ENCODE peak calls at places on chromosomes 5 and 9, in seven cellular contexts. H is right lobe of liver, B is IMR-90, Z is left ventricle myocardium inferior, X is adrenal gland, W is sigmoid colon, P is left lung. N is an unnamed sample. For H3K36me3, the result is how much of the 10 kb centered on the place peaks cover.

GRCh38 chr5:180090769-180091546 is 19.4 kb upstream of the RNF130 start:
- DNase-seq in Z (no peak), B (peak), H (peak), X (peak), P (no peak), W (no peak), N (peak)

GRCh38 chr5:84191296-84191695 is 193.4 kb downstream of the EDIL3 start:
- DNase-seq in Z (no peak), B (peak), W (no peak), P (no peak), X (no peak), H (no peak), N (peak)

GRCh38 chr5:35974570-35974969 is 16.6 kb downstream of the UGT3A1 start:
- DNase-seq in W (no peak), Z (no peak), H (no peak), B (no peak), P (no peak), X (no peak), N (no peak)

GRCh38 chr9:121302341-121302740 is 34.4 kb downstream of the GSN start:
- DNase-seq in W (peak), X (no peak), Z (no peak), P (no peak), H (no peak), B (no peak), N (no peak)

GRCh38 chr5:31990701-31991110 is 183.4 kb downstream of the GOLPH3 start:
- DNase-seq in X (no peak), W (no peak), H (no peak), P (no peak), B (no peak), Z (no peak), N (no peak)

GRCh38 chr9:29311221-29311620 is 1737.9 kb upstream of the C9orf72 start:
- DNase-seq in Z (no peak), X (no peak), W (no peak), P (no peak), H (no peak), B (no peak), N (no peak)

GRCh38 chr5:122656107-122656506 is 118.8 kb upstream of the SNX2 start:
- DNase-seq in W (no peak), Z (no peak), P (no peak), B (no peak), H (no peak), X (no peak), N (no peak)

GRCh38 chr9:82140471-82140870 is 151.9 kb downstream of the SPATA31D1 start:
- DNase-seq in B (no peak), Z (no peak), P (no peak), X (peak), H (no peak), W (no peak), N (no peak)

GRCh38 chr9:117555964-117556629 is 141.2 kb upstream of the ASTN2 start:
- DNase-seq in Z (peak), X (peak), B (no peak), P (peak), H (peak), W (no peak), N (peak)

GRCh38 chr9:109248133-109248581 is 72.7 kb downstream of the EPB41L4B start:
- DNase-seq in H (peak), P (no peak), W (no peak), X (peak), Z (no peak), B (peak), N (peak)

GRCh38 chr9:78903581-78903980 is 606.7 kb downstream of the PSAT1 start:
- DNase-seq in X (no peak), P (no peak), Z (no peak), B (peak), H (no peak), W (no peak), N (no peak)

GRCh38 chr5:102959055-102959454 is 160.9 kb downstream of the GIN1 start:
- DNase-seq in X (no peak), Z (no peak), B (peak), W (no peak), P (no peak), H (no peak), N (peak)

GRCh38 chr5:69212022-69212421 is 22.6 kb downstream of the CENPH start:
- DNase-seq in B (no peak), W (no peak), P (no peak), X (no peak), H (no peak), Z (no peak), N (no peak)

GRCh38 chr5:74864823-74865222 is 1.4 kb downstream of the FAM169A start:
- DNase-seq in X (no peak), W (no peak), Z (no peak), P (no peak), B (no peak), H (peak), N (no peak)

GRCh38 chr9:5870691-5871090 is 20.0 kb upstream of the MLANA start:
- DNase-seq in B (no peak), X (peak), W (no peak), Z (peak), P (no peak), H (no peak), N (peak)

GRCh38 chr5:172797800-172798199 is 26.8 kb upstream of the DUSP1 start:
- DNase-seq in Z (no peak), W (peak), P (no peak), H (no peak), B (no peak), X (no peak), N (no peak)

GRCh38 chr5:42718591-42718990 is 38.0 kb upstream of the CCDC152 start:
- DNase-seq in W (no peak), H (no peak), B (no peak), P (no peak), X (no peak), Z (no peak), N (peak)

GRCh38 chr5:169011009-169011408 is 289.9 kb downstream of the SLIT3 start:
- DNase-seq in W (no peak), P (no peak), X (no peak), H (no peak), B (no peak), Z (no peak), N (no peak)

GRCh38 chr5:102753889-102754498 is 1.1 kb upstream of the PAM start:
- DNase-seq in H (no peak), Z (no peak), W (no peak), B (no peak), X (no peak), P (peak), N (no peak)

GRCh38 chr5:26326153-26326759 is 712.1 kb downstream of the CDH9 start:
- DNase-seq in Z (no peak), H (no peak), B (no peak), X (no peak), W (no peak), P (peak), N (no peak)

GRCh38 chr9:92668746-92669526 is 995 bp downstream of the IPPK start:
- DNase-seq in X (peak), H (no peak), W (no peak), P (no peak), Z (peak), B (peak), N (peak)

GRCh38 chr5:90506221-90506620 is 23.2 kb downstream of the LYSMD3 start:
- DNase-seq in X (no peak), H (no peak), B (no peak), Z (no peak), W (no peak), P (no peak), N (no peak)

GRCh38 chr5:78677777-78678668 is 29.5 kb upstream of the LHFPL2 start:
- DNase-seq in H (no peak), B (peak), Z (peak), X (peak), W (peak), P (no peak), N (peak)

GRCh38 chr5:134462761-134463160 is 51.1 kb upstream of the CDKN2AIPNL start:
- DNase-seq in X (no peak), B (no peak), Z (no peak), W (no peak), H (peak), P (no peak), N (no peak)
- TF ChIP-seq CTCF in X (no peak), B (no peak), Z (no peak), W (no peak), H (no peak), P (no peak), N (peak)

DNA sequence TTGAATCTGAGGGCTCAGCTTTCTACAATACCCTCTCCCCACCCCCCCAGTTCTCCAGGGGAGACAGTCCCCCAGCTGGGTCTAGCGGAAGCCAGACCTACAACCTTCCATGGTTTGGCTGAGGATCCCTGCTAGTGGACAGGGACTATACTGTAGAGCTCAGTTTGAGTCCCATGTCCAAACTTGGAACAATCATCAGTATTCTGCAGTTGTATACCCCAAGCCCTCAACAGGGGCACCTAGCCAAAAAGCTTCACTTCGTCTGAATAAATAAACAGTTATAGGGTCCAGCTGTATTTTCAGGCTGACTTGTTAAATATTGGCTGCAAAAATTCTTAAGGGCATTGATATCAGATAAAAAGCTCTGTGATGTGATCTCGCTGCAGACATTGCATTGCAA is 15.4 kb upstream of the C9 start:
- DNase-seq in X (no peak), W (no peak), B (peak), P (no peak), H (no peak), Z (no peak), N (no peak)
- H3K36me3 ChIP-seq in X (under half), W (under half), B (half or more), P (half or more), H (under half), Z (half or more), N (half or more)

DNA sequence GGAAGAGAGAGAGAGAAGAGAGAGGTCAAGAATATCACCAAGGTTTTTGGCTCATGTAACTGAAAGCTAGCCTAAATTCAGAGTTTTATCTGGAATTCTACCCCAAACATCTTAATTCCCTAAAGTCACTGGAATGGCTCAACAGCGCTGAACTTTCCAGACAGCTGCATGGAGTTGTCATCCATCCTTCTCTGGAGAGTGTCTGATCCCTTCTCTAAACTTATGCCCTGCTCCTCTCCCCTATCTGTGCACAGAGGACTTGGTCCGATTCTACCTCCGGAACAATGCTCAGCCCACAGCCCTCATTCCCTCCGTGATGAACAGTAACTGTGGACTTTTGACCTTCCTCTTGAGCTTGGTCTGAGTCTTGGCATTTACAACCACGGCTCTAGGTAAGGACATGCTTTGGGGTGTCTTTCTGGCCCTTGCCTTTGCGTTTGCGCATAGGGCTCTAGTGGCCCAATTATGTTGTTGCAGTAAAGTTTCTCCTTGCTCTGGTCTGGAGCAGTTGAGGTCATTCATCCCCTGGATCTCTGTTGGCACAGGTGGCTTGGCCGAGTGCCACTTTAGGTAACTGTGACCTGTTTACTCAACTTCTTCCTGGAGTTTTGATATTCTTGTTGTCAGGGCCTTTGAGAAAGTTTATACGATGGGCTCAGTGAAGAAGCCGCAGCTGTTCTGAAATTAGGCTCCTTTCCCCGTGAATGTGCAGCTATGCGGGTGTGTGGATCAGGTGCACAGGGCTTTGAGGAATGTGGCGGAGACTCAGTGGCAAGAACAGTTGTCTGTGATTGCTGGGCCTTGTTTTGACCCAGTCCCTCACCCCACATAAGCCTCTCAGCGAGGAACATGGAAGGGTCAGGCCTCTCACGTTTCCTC is 18.4 kb upstream of the CD180 start:
- DNase-seq in W (peak), P (no peak), H (peak), Z (no peak), B (no peak), X (no peak), N (no peak)
- TF ChIP-seq CTCF in W (no peak), P (no peak), H (no peak), Z (no peak), B (no peak), X (no peak), N (no peak)

GRCh38 chr5:159091051-159091450 is 8.7 kb downstream of the EBF1 start:
- DNase-seq in X (no peak), W (no peak), Z (no peak), H (no peak), P (no peak), B (no peak), N (no peak)
- H3K36me3 ChIP-seq in X (under half), W (under half), Z (under half), H (under half), P (under half), B (under half), N (under half)

GRCh38 chr9:89592963-89593775 is 11.6 kb upstream of the GADD45G start:
- DNase-seq in P (no peak), B (peak), Z (no peak), W (no peak), H (no peak), X (no peak), N (peak)
- TF ChIP-seq CTCF in P (no peak), B (peak), Z (no peak), W (no peak), H (no peak), X (no peak), N (peak)

DNA sequence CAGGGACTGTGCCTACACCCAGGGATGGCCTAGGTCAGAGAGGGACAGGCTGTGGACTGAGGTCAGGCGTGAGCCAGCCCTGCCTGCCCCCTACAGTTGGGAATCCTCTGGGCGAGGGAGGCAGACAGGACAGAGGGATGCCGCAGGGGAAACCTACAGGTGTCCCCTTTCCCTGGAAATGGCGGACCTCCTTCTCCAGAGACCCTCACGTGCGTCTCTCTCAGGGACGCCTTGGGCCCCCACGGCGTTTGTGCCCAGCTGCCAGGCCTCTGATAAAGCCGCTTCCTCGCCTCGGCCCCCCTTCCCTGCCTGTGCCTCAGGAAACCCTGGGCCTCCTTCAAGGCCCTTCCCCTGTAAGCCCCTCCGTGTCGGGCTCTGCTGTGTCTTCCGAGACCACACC is 129.3 kb downstream of the RXRA start:
- DNase-seq in X (no peak), P (no peak), B (no peak), W (no peak), H (no peak), Z (no peak), N (no peak)
- H3K36me3 ChIP-seq in X (under half), P (under half), B (under half), W (under half), H (under half), Z (under half), N (under half)

DNA sequence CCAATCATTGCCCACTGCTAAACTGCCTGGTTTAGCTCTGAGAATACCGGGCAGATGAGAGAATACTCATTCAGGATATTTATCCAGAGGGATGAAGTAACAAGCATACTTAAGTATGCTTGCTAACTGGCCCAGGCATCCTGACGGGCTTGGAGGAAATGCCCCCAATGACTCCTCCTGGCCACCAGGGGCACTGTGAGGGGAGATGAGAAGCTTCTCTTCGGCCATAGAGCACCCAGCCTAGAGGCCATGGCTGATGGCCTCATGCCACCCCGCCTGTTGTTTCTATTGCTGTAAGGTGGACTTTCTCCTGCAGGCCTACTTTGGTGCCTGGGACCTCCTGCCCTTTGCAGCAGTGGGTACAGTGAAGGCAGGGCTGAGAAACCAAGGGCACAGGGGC is 134.5 kb upstream of the FSTL4 start:
- DNase-seq in W (no peak), H (no peak), B (no peak), X (no peak), P (no peak), Z (no peak), N (no peak)
- TF ChIP-seq CTCF in W (no peak), H (no peak), B (no peak), X (no peak), P (no peak), Z (no peak), N (peak)

N was measured in brain microvascular endothelial cell.